ENCODE peak calls at places on chromosome 9, in five cellular contexts. O is stimulated activated CD8-positive, alpha-beta memory T cell treated with anti-CD3 and anti-CD28 coated beads, Interleukin-12 subunit alpha, Interleukin-12 subunit beta, amount 100 ng/mL, for 4 hours; K is body of pancreas; A is foreskin melanocyte; Q is AML-193. E is an unnamed sample.

GRCh38 chr9:18422296-18423036 is 51.5 kb upstream of the ADAMTSL1 start:
- DNase-seq in A (peak; percentile 6), K (no peak), O (no peak), Q (no peak), E (no peak)

GRCh38 chr9:75927351-75927750 is 36.9 kb downstream of the PCSK5 start:
- DNase-seq in O (no peak), Q (no peak), A (no peak), K (no peak), E (no peak)

GRCh38 chr9:78029601-78030552 is 1.7 kb downstream of the GNAQ start:
- DNase-seq in Q (peak; percentile 34), A (peak; percentile 57), O (no peak), K (no peak), E (no peak)

GRCh38 chr9:97179616-97180015 is 127.8 kb upstream of the CCDC180 start:
- DNase-seq in A (no peak), Q (no peak), O (no peak), K (no peak), E (no peak)

GRCh38 chr9:125633116-125633743 is 73.8 kb downstream of the MAPKAP1 start:
- DNase-seq in K (peak; percentile 14), Q (no peak), A (no peak), O (no peak), E (no peak)

GRCh38 chr9:17531642-17532254 is 47.1 kb upstream of the SH3GL2 start:
- DNase-seq in K (peak; percentile 24), A (peak; percentile 44), Q (peak; percentile 27), O (no peak), E (no peak)

GRCh38 chr9:6197330-6197729 is 18.3 kb upstream of the IL33 start:
- DNase-seq in O (no peak), Q (no peak), A (peak; percentile 29), K (peak; percentile 52), E (no peak)

GRCh38 chr9:136728548-136729123 is 14.1 kb downstream of the LCN10 start:
- DNase-seq in K (peak; percentile 35), O (no peak), Q (no peak), A (peak; percentile 24), E (no peak)

GRCh38 chr9:117430813-117431212 is 16.0 kb upstream of the ASTN2 start:
- DNase-seq in K (no peak), A (no peak), O (no peak), Q (no peak), E (no peak)

GRCh38 chr9:87443006-87443405 is 54.7 kb upstream of the DAPK1 start:
- DNase-seq in K (no peak), Q (no peak), O (no peak), A (no peak), E (no peak)

GRCh38 chr9:114754574-114754973 is 51.3 kb downstream of the TNFSF15 start:
- DNase-seq in A (no peak), K (no peak), Q (no peak), O (no peak), E (no peak)

GRCh38 chr9:133023117-133023890 is 7.5 kb upstream of the GTF3C5 start:
- DNase-seq in O (no peak), A (no peak), Q (peak; percentile 16), K (no peak), E (peak; percentile 55)

GRCh38 chr9:99845063-99845462 is 23.4 kb downstream of the NR4A3 start:
- DNase-seq in Q (no peak), O (no peak), A (no peak), K (no peak), E (no peak)

GRCh38 chr9:107705521-107705920 is 216.0 kb upstream of the KLF4 start:
- DNase-seq in Q (no peak), O (no peak), K (no peak), A (no peak), E (no peak)

GRCh38 chr9:98129451-98129881 is 10.4 kb upstream of the TRIM14 start:
- DNase-seq in Q (peak; percentile 83), A (no peak), K (no peak), O (no peak), E (peak; percentile 75)

GRCh38 chr9:125126019-125126746 is 17.1 kb downstream of the SCAI start:
- DNase-seq in K (peak; percentile 57), O (peak; percentile 61), A (peak; percentile 95), Q (peak; percentile 89), E (peak; percentile 84)

GRCh38 chr9:136881691-136882108 is 4.6 kb upstream of the TRAF2 start:
- DNase-seq in O (no peak), A (no peak), K (peak; percentile 47), Q (peak; percentile 11), E (no peak)

GRCh38 chr9:117825609-117826347 is 121.6 kb downstream of the TLR4 start:
- DNase-seq in O (peak; percentile 6), K (no peak), A (no peak), Q (peak; percentile 84), E (peak; percentile 24)

GRCh38 chr9:4718911-4719310 is 22.1 kb downstream of the AK3 start:
- DNase-seq in A (no peak), O (no peak), Q (no peak), K (no peak), E (no peak)

GRCh38 chr9:91100878-91101450 is 260.8 kb downstream of the AUH start:
- DNase-seq in O (no peak), K (peak; percentile 29), Q (no peak), A (peak; percentile 72), E (peak; percentile 56)

GRCh38 chr9:134983094-134983493 is 65.4 kb upstream of the FCN1 start:
- DNase-seq in A (no peak), Q (no peak), K (no peak), O (no peak), E (peak; percentile 87)

GRCh38 chr9:126503333-126504085 is 110.2 kb upstream of the LMX1B start:
- DNase-seq in K (no peak), A (no peak), O (no peak), Q (no peak), E (peak; percentile 70)

GRCh38 chr9:74499111-74499601 is 2.0 kb downstream of the RORB start:
- DNase-seq in A (no peak), K (no peak), O (no peak), Q (no peak), E (no peak)

GRCh38 chr9:16138961-16139441 is 586.2 kb downstream of the CCDC171 start:
- DNase-seq in K (no peak), A (no peak), Q (no peak), O (no peak), E (no peak)

GRCh38 chr9:14383296-14383695 is 69.4 kb upstream of the NFIB start:
- DNase-seq in Q (no peak), K (no peak), O (no peak), A (no peak), E (no peak)